ENCODE peak calls at places on chromosomes 13 and 19, in four cellular contexts. Z, V, O and Q are unnamed samples.

GRCh38 chr19:46591254-46591653 is 9.9 kb upstream of the CALM3 start:
- DNase-seq in Z (no peak), V (no peak), O (no peak), Q (no peak)

GRCh38 chr19:29662604-29663404 is 2.5 kb upstream of the PLEKHF1 start:
- DNase-seq in Z (peak), V (peak), O (peak), Q (peak)

GRCh38 chr19:29810504-29810871 is 1.3 kb upstream of the CCNE1 start:
- DNase-seq in Z (peak), V (no peak), O (no peak), Q (no peak)

GRCh38 chr13:98693756-98694155 is 58.7 kb downstream of the SLC15A1 start:
- DNase-seq in Z (no peak), V (no peak), O (no peak), Q (no peak)

GRCh38 chr19:33686687-33687541 is 65.2 kb downstream of the CHST8 start:
- DNase-seq in Z (peak), V (no peak), O (no peak), Q (no peak)

GRCh38 chr13:43848250-43848649 is 31.3 kb downstream of the CCDC122 start:
- DNase-seq in Z (no peak), V (peak), O (no peak), Q (peak)

GRCh38 chr19:30319411-30319810 is 52.8 kb upstream of the ZNF536 start:
- DNase-seq in Z (no peak), V (no peak), O (no peak), Q (no peak)

GRCh38 chr13:27290715-27291114 is 20.1 kb downstream of the RASL11A start:
- DNase-seq in Z (no peak), V (no peak), O (no peak), Q (no peak)

GRCh38 chr19:44807652-44808462 is 1.0 kb upstream of the BCAM start:
- DNase-seq in Z (no peak), V (peak), O (peak), Q (peak)

GRCh38 chr13:25232937-25233515 is 54.3 kb downstream of the MTMR6 start:
- DNase-seq in Z (no peak), V (no peak), O (no peak), Q (peak)

GRCh38 chr19:47036233-47036651 is 12.2 kb downstream of the TMEM160 start:
- DNase-seq in Z (peak), V (no peak), O (peak), Q (no peak)

GRCh38 chr19:35641515-35642151 is at the start of gene ETV2:
- DNase-seq in Z (peak), V (no peak), O (no peak), Q (no peak)

GRCh38 chr19:13417054-13417453 is 89.2 kb downstream of the CACNA1A start:
- DNase-seq in Z (no peak), V (no peak), O (no peak), Q (no peak)

GRCh38 chr13:81171065-81171647 is 830.2 kb upstream of the SPRY2 start:
- DNase-seq in Z (no peak), V (no peak), O (no peak), Q (peak)

GRCh38 chr19:2594319-2594718 is 108.2 kb downstream of the GNG7 start:
- DNase-seq in Z (peak), V (no peak), O (no peak), Q (no peak)

GRCh38 chr19:1360818-1361461 is 22.8 kb upstream of the NDUFS7 start:
- DNase-seq in Z (no peak), V (no peak), O (peak), Q (peak)

GRCh38 chr19:3785938-3786824 is at the start of gene MATK:
- DNase-seq in Z (peak), V (no peak), O (no peak), Q (no peak)

GRCh38 chr13:95226932-95227718 is 74.1 kb downstream of the ABCC4 start:
- DNase-seq in Z (no peak), V (no peak), O (no peak), Q (no peak)

GRCh38 chr13:99301056-99301838 is 6.0 kb downstream of the GPR183 start:
- DNase-seq in Z (no peak), V (no peak), O (no peak), Q (no peak)

GRCh38 chr13:31161583-31162150 is at the start of gene HSPH1:
- DNase-seq in Z (peak), V (peak), O (peak), Q (peak)

GRCh38 chr13:75468098-75468497 is 13.9 kb downstream of the TBC1D4 start:
- DNase-seq in Z (no peak), V (no peak), O (no peak), Q (peak)

GRCh38 chr13:113742000-113742441 is 17.0 kb upstream of the TMEM255B start:
- DNase-seq in Z (peak), V (peak), O (peak), Q (no peak)

GRCh38 chr13:20161951-20162300 is 1.1 kb upstream of the GJA3 start:
- DNase-seq in Z (no peak), V (no peak), O (no peak), Q (no peak)

GRCh38 chr13:20160346-20161274 is at the start of gene GJA3:
- DNase-seq in Z (peak), V (no peak), O (no peak), Q (no peak)

GRCh38 chr13:20157387-20157786 is 3.5 kb downstream of the GJA3 start:
- DNase-seq in Z (no peak), V (no peak), O (no peak), Q (no peak)

GRCh38 chr13:20161275-20161950 is 561 bp upstream of the GJA3 start:
- DNase-seq in Z (peak), V (no peak), O (no peak), Q (no peak)

GRCh38 chr13:20159646-20160345 is 1.1 kb downstream of the GJA3 start:
- DNase-seq in Z (no peak), V (no peak), O (no peak), Q (peak)
- H3K4me3 ChIP-seq in Z (no peak), V (peak), O (no peak), Q (peak)

GRCh38 chr19:28330831-28331230 is 882.1 kb downstream of the UQCRFS1 start:
- DNase-seq in Z (no peak), V (no peak), O (no peak), Q (no peak)

GRCh38 chr19:28332351-28332750 is 880.6 kb downstream of the UQCRFS1 start:
- DNase-seq in Z (no peak), V (no peak), O (no peak), Q (no peak)

GRCh38 chr19:28331596-28331995 is 881.4 kb downstream of the UQCRFS1 start:
- DNase-seq in Z (no peak), V (no peak), O (no peak), Q (no peak)

GRCh38 chr19:28327905-28328304 is 885.0 kb downstream of the UQCRFS1 start:
- DNase-seq in Z (no peak), V (no peak), O (no peak), Q (no peak)

GRCh38 chr19:28329429-28329828 is 883.5 kb downstream of the UQCRFS1 start:
- DNase-seq in Z (no peak), V (no peak), O (no peak), Q (no peak)
- TF ChIP-seq CTCF in Z (no peak), V (no peak), O (no peak), Q (no peak)

GRCh38 chr13:100833427-100833826 is 158.8 kb upstream of the TMTC4 start:
- DNase-seq in Z (no peak), V (no peak), O (no peak), Q (no peak)

GRCh38 chr13:100842136-100842535 is 167.5 kb upstream of the TMTC4 start:
- DNase-seq in Z (no peak), V (no peak), O (no peak), Q (no peak)

GRCh38 chr13:100837611-100838010 is 163.0 kb upstream of the TMTC4 start:
- DNase-seq in Z (no peak), V (no peak), O (no peak), Q (no peak)

GRCh38 chr13:100835695-100836094 is 161.1 kb upstream of the TMTC4 start:
- DNase-seq in Z (no peak), V (no peak), O (no peak), Q (peak)

DNA sequence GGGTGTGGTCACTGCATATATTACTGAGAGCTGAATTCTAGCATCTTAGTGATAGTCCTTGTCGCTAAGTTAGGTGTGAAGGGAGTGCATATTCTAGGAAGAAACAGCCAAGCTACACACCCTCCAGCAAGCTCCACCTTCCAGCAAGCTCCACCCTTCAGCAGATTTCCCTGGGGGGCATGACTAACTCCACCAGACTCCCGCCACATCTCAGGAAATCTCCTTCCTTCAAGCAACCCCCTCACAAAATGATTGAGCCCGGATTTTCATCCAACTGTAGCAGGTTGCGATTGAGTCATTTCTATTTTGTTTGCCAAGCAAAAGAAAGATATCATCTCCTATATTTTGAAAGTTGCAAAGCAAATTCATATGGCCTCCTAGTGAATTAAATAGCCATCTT is 162.1 kb upstream of the TMTC4 start:
- DNase-seq in Z (no peak), V (no peak), O (no peak), Q (peak)
- H3K4me3 ChIP-seq in Z (no peak), V (no peak), O (no peak), Q (no peak)

GRCh38 chr13:51957377-51958216 is 53.7 kb downstream of the ATP7B start:
- DNase-seq in Z (no peak), V (no peak), O (no peak), Q (no peak)

GRCh38 chr13:51958217-51958547 is 53.1 kb downstream of the ATP7B start:
- DNase-seq in Z (no peak), V (peak), O (no peak), Q (no peak)

GRCh38 chr13:51961493-51962403 is 49.5 kb downstream of the ATP7B start:
- DNase-seq in Z (no peak), V (no peak), O (no peak), Q (no peak)

GRCh38 chr13:51960766-51961165 is 50.5 kb downstream of the ATP7B start:
- DNase-seq in Z (no peak), V (no peak), O (no peak), Q (no peak)

GRCh38 chr13:51959773-51960172 is 51.5 kb downstream of the ATP7B start:
- DNase-seq in Z (no peak), V (no peak), O (no peak), Q (no peak)
- TF ChIP-seq CTCF in Z (no peak), V (no peak), O (no peak), Q (no peak)

DNA sequence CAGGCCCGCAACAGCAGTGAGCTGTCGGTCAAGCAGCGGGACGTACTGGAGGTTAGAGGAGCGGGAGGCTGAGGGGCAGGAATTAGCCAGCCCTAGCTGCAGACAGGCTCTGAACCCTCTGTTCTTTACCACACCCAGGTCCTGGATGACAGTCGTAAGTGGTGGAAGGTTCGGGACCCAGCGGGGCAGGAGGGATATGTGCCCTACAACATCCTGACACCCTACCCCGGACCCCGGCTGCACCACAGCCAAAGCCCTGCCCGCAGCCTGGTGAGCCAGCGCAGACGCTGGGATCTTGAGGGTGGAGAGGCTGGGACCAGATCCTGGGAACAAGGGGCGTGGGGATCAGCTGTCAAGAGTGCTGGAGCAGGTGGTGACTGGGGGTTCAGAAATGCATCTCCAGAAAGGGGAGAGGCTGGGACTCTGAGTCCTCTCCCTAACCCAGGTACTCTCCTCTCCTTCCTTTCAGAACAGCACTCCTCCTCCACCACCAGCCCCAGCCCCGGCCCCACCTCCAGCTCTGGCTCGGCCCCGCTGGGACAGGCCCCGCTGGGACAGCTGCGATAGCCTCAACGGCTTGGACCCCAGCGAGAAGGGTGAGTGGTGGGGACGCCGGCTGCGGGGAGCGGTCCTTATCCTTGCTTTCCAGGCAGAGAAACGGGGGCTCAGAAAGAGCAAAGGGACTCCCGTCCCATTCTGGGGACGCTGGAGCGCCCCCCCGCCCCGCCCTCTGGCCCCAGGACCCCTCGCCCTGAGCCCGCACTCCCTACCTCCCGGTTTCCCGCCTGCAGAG is 10.4 kb downstream of the EPS8L1 start:
- DNase-seq in Z (peak), V (peak), O (no peak), Q (no peak)
- H3K4me3 ChIP-seq in Z (no peak), V (no peak), O (no peak), Q (no peak)

GRCh38 chr13:33292712-33293111 is 7.2 kb upstream of the STARD13 start:
- DNase-seq in Z (no peak), V (no peak), O (no peak), Q (no peak)
- TF ChIP-seq CTCF in Z (no peak), V (no peak), O (no peak), Q (no peak)

DNA sequence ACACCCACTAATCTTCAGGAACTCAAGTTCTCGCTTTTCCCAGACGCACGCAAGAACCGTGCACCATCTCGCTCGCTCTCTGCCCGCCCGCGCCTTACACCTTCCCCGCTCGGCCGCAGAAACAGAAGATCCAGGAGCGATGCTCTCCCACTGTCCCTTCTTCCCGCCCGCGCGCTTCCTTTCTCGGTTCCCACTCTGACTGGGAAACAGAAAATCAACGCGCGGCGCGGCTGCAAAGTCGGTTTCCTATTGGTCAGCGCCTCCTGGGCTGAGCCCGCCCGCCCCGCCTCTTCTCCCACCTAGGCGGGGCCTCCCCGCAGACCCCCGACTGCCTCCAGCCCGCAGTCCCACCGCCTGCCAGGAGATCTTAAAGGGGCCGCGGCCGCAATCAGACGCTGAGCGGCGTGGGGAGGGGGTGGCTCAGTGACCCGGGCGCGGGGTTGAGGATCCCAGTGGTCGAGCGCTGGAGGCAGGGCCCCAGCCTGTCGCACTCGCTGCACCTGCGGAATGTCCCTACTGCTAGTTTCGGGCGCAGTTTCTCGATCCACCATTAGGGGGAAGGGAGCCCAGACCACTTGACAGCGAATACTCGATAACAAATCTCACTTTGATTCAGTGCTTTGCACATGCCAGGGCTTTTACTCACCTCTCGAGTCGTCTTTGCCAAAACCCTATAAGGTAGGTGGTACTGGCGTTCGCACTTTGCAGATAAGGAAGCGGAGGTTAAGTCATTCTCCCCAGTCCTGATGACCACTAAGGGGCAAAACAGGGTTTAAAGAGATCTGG is 700 bp upstream of the SLC25A23 start:
- DNase-seq in Z (peak), V (peak), O (peak), Q (peak)
- H3K4me3 ChIP-seq in Z (peak), V (peak), O (peak), Q (peak)

DNA sequence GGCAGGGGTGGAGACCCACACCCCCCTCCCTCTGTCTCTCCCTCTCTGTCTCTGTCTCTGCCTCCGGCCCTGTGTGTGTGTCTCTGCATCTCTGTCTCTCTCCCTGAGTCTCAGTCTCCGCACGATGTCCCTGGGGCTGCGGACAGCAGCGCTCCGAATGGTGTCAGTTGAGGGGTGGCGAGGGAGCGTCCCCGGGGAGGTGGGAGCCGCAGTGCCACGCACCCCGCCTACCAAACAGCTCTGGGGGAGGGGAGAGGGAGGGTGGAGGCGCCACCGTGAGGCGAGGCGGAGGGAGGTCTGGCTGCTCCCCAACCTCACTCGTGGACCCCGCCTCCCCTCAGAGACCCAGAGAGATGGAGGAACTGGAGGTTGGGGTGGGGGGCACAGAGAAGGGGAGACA is 7.4 kb downstream of the ERFL start:
- DNase-seq in Z (peak), V (no peak), O (no peak), Q (no peak)
- TF ChIP-seq CTCF in Z (no peak), V (no peak), O (no peak), Q (no peak)

GRCh38 chr13:100397627-100398026 is 191.0 kb downstream of the GGACT start:
- DNase-seq in Z (no peak), V (no peak), O (no peak), Q (no peak)
- H3K4me3 ChIP-seq in Z (no peak), V (no peak), O (no peak), Q (no peak)

GRCh38 chr13:100594731-100595130 is 6.1 kb upstream of the GGACT start:
- DNase-seq in Z (no peak), V (no peak), O (peak), Q (no peak)
- TF ChIP-seq CTCF in Z (no peak), V (peak), O (peak), Q (peak)